ENCODE peak calls at places on chromosomes 5 and 9, in four cellular contexts. C is activated CD8-positive, alpha-beta T cell treated with anti-CD3 and anti-CD28 coated beads for 36 hours; S is mesothelial cell of epicardium; L is type B pancreatic cell. G is an unnamed sample.

GRCh38 chr5:120540097-120540496 is 76.0 kb downstream of the PRR16 start:
- DNase-seq in C (no peak), S (no peak), L (no peak), G (no peak)

GRCh38 chr5:66230551-66230950 is 86.5 kb downstream of the SREK1 start:
- DNase-seq in C (no peak), S (no peak), L (no peak), G (no peak)

GRCh38 chr5:126053630-126054029 is 369.6 kb upstream of the GRAMD2B start:
- DNase-seq in C (no peak), S (no peak), L (no peak), G (no peak)

GRCh38 chr5:154191467-154192261 is 1.1 kb downstream of the GALNT10 start:
- DNase-seq in C (peak), S (no peak), L (no peak), G (no peak)

GRCh38 chr5:181281077-181281983 is 20.4 kb upstream of the TRIM52 start:
- DNase-seq in C (no peak), S (peak), L (peak), G (no peak)

GRCh38 chr9:35603506-35603985 is 1.5 kb upstream of the TESK1 start:
- DNase-seq in C (peak), S (no peak), L (no peak), G (no peak)

GRCh38 chr9:89427621-89428221 is 70.2 kb downstream of the SEMA4D start:
- DNase-seq in C (peak), S (no peak), L (no peak), G (no peak)

GRCh38 chr5:110413856-110414255 is 312.6 kb downstream of the TMEM232 start:
- DNase-seq in C (no peak), S (no peak), L (no peak), G (no peak)

GRCh38 chr9:136761545-136761981 is 2.8 kb downstream of the LCN15 start:
- DNase-seq in C (no peak), S (no peak), L (no peak), G (no peak)

GRCh38 chr5:178990491-178990890 is 4.6 kb downstream of the GRM6 start:
- DNase-seq in C (no peak), S (no peak), L (no peak), G (no peak)

GRCh38 chr5:129094087-129094923 is at the start of gene ISOC1:
- DNase-seq in C (peak), S (peak), L (peak), G (peak)

GRCh38 chr5:129097498-129098296 is 3.1 kb downstream of the ISOC1 start:
- DNase-seq in C (no peak), S (no peak), L (no peak), G (no peak)

GRCh38 chr5:129096382-129096991 is 1.9 kb downstream of the ISOC1 start:
- DNase-seq in C (no peak), S (no peak), L (no peak), G (no peak)

GRCh38 chr5:129098488-129099183 is 4.1 kb downstream of the ISOC1 start:
- DNase-seq in C (no peak), S (no peak), L (no peak), G (no peak)

GRCh38 chr5:129094924-129095797 is 612 bp downstream of the ISOC1 start:
- DNase-seq in C (peak), S (peak), L (peak), G (peak)
- TF ChIP-seq CTCF in C (no peak), S (no peak), L (peak), G (no peak)

DNA sequence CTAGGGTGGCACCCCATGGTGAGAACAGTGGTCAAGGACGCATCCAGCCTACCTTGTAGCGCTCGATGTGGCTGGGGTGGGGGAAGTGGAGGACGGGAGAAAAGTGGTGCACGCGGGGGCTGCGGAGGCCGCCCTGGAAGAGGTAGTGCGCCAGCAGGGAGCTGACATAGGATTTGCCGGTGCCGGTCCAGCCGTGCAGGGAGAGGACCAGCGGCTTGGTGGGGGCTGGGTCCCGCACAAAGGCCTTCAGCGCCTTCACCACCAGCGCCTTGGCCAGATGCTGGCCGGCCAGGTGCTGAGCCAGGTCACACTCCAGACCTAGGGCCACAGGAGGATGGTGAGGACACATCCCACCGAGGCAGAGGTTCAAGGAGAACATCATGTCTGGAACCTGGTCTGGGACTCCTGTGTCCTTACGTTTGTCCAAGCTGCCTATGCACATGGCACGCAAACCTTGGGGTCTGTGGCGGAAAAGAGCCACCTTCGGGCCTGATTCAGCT is 797 bp downstream of the TOR2A start:
- DNase-seq in C (no peak), S (no peak), L (peak), G (no peak)
- TF ChIP-seq CTCF in C (no peak), S (no peak), L (no peak), G (no peak)

GRCh38 chr5:5886812-5887486 is 464.5 kb downstream of the ICE1 start:
- DNase-seq in C (peak), S (no peak), L (no peak), G (peak)
- TF ChIP-seq CTCF in C (peak), S (peak), L (peak), G (peak)

DNA sequence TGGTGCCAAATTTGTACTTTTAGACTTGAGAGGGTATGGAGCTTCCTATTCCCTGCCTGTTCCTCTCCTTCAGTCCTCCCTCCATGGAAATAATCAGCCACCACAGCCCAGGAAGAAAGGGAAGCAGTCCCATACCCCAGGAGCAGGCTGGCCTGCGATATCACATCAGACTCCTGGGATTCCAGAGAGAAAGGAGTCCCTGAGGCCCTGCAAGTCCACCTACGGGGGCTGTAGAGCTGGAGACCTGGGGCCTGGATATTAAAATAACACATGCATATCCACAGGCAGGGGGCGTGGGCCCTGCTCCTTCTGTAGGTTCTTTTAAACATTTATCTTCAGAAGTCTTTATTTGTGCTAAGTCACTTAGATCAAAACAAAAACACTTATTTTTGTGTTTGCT is 117.2 kb downstream of the TMEM174 start:
- DNase-seq in C (no peak), S (no peak), L (no peak), G (no peak)
- TF ChIP-seq CTCF in C (no peak), S (no peak), L (no peak), G (no peak)

GRCh38 chr5:142969186-142969585 is 199.0 kb downstream of the ARHGAP26 start:
- DNase-seq in C (no peak), S (no peak), L (no peak), G (no peak)
- TF ChIP-seq CTCF in C (no peak), S (no peak), L (no peak), G (no peak)

GRCh38 chr9:18405240-18405639 is 68.7 kb upstream of the ADAMTSL1 start:
- DNase-seq in C (no peak), S (no peak), L (no peak), G (no peak)
- TF ChIP-seq CTCF in C (no peak), S (no peak), L (no peak), G (no peak)

GRCh38 chr5:36407396-36407795 is 105.7 kb upstream of the RANBP3L start:
- DNase-seq in C (no peak), S (no peak), L (no peak), G (no peak)

GRCh38 chr5:36406023-36406422 is 104.3 kb upstream of the RANBP3L start:
- DNase-seq in C (no peak), S (no peak), L (no peak), G (no peak)

GRCh38 chr5:36398137-36398536 is 96.4 kb upstream of the RANBP3L start:
- DNase-seq in C (no peak), S (no peak), L (no peak), G (no peak)

GRCh38 chr5:36403601-36404311 is 102.1 kb upstream of the RANBP3L start:
- DNase-seq in C (no peak), S (no peak), L (no peak), G (no peak)

GRCh38 chr5:36402512-36402906 is 100.8 kb upstream of the RANBP3L start:
- DNase-seq in C (no peak), S (no peak), L (no peak), G (no peak)
- TF ChIP-seq CTCF in C (no peak), S (no peak), L (no peak), G (no peak)